ENCODE peak calls at places on chromosome 7, in seven cellular contexts. One of them, this sample, is unnamed.
A peak's percentile ranks its signal among the peaks of the same experiment; 100 is the strongest.

GRCh38 chr7:78254397-78255055 is 456.0 kb downstream of the PHTF2 start:
- DNase-seq in body of pancreas: no peak
- DNase-seq in HCT116: no peak
- DNase-seq in epithelial cell of proximal tubule: no peak
- DNase-seq in A549: no peak
- DNase-seq in astrocyte of the spinal cord: no peak
- DNase-seq in IMR-90: no peak
- DNase-seq in this sample: no peak

GRCh38 chr7:21616796-21617436 is 74.1 kb downstream of the DNAH11 start:
- DNase-seq in body of pancreas: no peak
- DNase-seq in HCT116: peak; percentile 56
- DNase-seq in epithelial cell of proximal tubule: peak; percentile 37
- DNase-seq in A549: peak; percentile 40
- DNase-seq in astrocyte of the spinal cord: peak; percentile 71
- DNase-seq in IMR-90: peak; percentile 37
- DNase-seq in this sample: peak; percentile 24

GRCh38 chr7:123966936-123967335 is 41.9 kb downstream of the SPAM1 start:
- DNase-seq in body of pancreas: peak; percentile 13
- DNase-seq in HCT116: no peak
- DNase-seq in epithelial cell of proximal tubule: no peak
- DNase-seq in A549: no peak
- DNase-seq in astrocyte of the spinal cord: no peak
- DNase-seq in IMR-90: no peak
- DNase-seq in this sample: no peak

GRCh38 chr7:45451636-45452035 is 122.5 kb upstream of the ADCY1 start:
- DNase-seq in body of pancreas: no peak
- DNase-seq in HCT116: no peak
- DNase-seq in epithelial cell of proximal tubule: no peak
- DNase-seq in A549: no peak
- DNase-seq in astrocyte of the spinal cord: peak; percentile 38
- DNase-seq in IMR-90: no peak
- DNase-seq in this sample: peak; percentile 29

GRCh38 chr7:134515569-134516468 is 11.5 kb upstream of the AKR1B10 start:
- DNase-seq in body of pancreas: no peak
- DNase-seq in HCT116: peak; percentile 68
- DNase-seq in epithelial cell of proximal tubule: peak; percentile 68
- DNase-seq in A549: peak; percentile 81
- DNase-seq in astrocyte of the spinal cord: peak; percentile 90
- DNase-seq in IMR-90: peak; percentile 93
- DNase-seq in this sample: peak; percentile 95

GRCh38 chr7:143250822-143251221 is 12.4 kb upstream of the GSTK1 start:
- DNase-seq in body of pancreas: no peak
- DNase-seq in HCT116: no peak
- DNase-seq in epithelial cell of proximal tubule: no peak
- DNase-seq in A549: no peak
- DNase-seq in astrocyte of the spinal cord: no peak
- DNase-seq in IMR-90: no peak
- DNase-seq in this sample: no peak

GRCh38 chr7:2894118-2894940 is 50.2 kb upstream of the GNA12 start:
- DNase-seq in body of pancreas: no peak
- DNase-seq in HCT116: no peak
- DNase-seq in epithelial cell of proximal tubule: no peak
- DNase-seq in A549: no peak
- DNase-seq in astrocyte of the spinal cord: no peak
- DNase-seq in IMR-90: no peak
- DNase-seq in this sample: no peak

GRCh38 chr7:104156842-104157277 is 51.0 kb downstream of the ORC5 start:
- DNase-seq in body of pancreas: no peak
- DNase-seq in HCT116: peak; percentile 23
- DNase-seq in epithelial cell of proximal tubule: no peak
- DNase-seq in A549: peak; percentile 5
- DNase-seq in astrocyte of the spinal cord: peak; percentile 55
- DNase-seq in IMR-90: peak; percentile 57
- DNase-seq in this sample: no peak

GRCh38 chr7:155804431-155804831 is 7.8 kb downstream of the SHH start:
- DNase-seq in body of pancreas: no peak
- DNase-seq in HCT116: no peak
- DNase-seq in epithelial cell of proximal tubule: no peak
- DNase-seq in A549: no peak
- DNase-seq in astrocyte of the spinal cord: no peak
- DNase-seq in IMR-90: no peak
- DNase-seq in this sample: no peak

GRCh38 chr7:47988496-47989386 is 9.3 kb upstream of the HUS1 start:
- DNase-seq in body of pancreas: no peak
- DNase-seq in HCT116: no peak
- DNase-seq in epithelial cell of proximal tubule: no peak
- DNase-seq in A549: peak; percentile 40
- DNase-seq in astrocyte of the spinal cord: peak; percentile 16
- DNase-seq in IMR-90: peak; percentile 5
- DNase-seq in this sample: peak; percentile 46

GRCh38 chr7:95509199-95509598 is 23.5 kb downstream of the ASB4 start:
- DNase-seq in body of pancreas: peak; percentile 42
- DNase-seq in HCT116: no peak
- DNase-seq in epithelial cell of proximal tubule: no peak
- DNase-seq in A549: no peak
- DNase-seq in astrocyte of the spinal cord: peak; percentile 84
- DNase-seq in IMR-90: peak; percentile 18
- DNase-seq in this sample: no peak

GRCh38 chr7:13359656-13360055 is 629.8 kb downstream of the ETV1 start:
- DNase-seq in body of pancreas: no peak
- DNase-seq in HCT116: no peak
- DNase-seq in epithelial cell of proximal tubule: no peak
- DNase-seq in A549: no peak
- DNase-seq in astrocyte of the spinal cord: no peak
- DNase-seq in IMR-90: no peak
- DNase-seq in this sample: no peak

GRCh38 chr7:155809947-155810606 is 2.2 kb downstream of the SHH start:
- DNase-seq in body of pancreas: no peak
- DNase-seq in HCT116: no peak
- DNase-seq in epithelial cell of proximal tubule: no peak
- DNase-seq in A549: no peak
- DNase-seq in astrocyte of the spinal cord: no peak
- DNase-seq in IMR-90: no peak
- DNase-seq in this sample: peak; percentile 11

GRCh38 chr7:113915991-113916390 is 2.8 kb downstream of the PPP1R3A start:
- DNase-seq in body of pancreas: no peak
- DNase-seq in HCT116: no peak
- DNase-seq in epithelial cell of proximal tubule: no peak
- DNase-seq in A549: no peak
- DNase-seq in astrocyte of the spinal cord: no peak
- DNase-seq in IMR-90: no peak
- DNase-seq in this sample: no peak

GRCh38 chr7:113922049-113922448 is 3.2 kb upstream of the PPP1R3A start:
- DNase-seq in body of pancreas: no peak
- DNase-seq in HCT116: no peak
- DNase-seq in epithelial cell of proximal tubule: no peak
- DNase-seq in A549: no peak
- DNase-seq in astrocyte of the spinal cord: no peak
- DNase-seq in IMR-90: no peak
- DNase-seq in this sample: no peak

GRCh38 chr7:113917840-113918239 is 969 bp downstream of the PPP1R3A start:
- DNase-seq in body of pancreas: no peak
- DNase-seq in HCT116: no peak
- DNase-seq in epithelial cell of proximal tubule: no peak
- DNase-seq in A549: no peak
- DNase-seq in astrocyte of the spinal cord: no peak
- DNase-seq in IMR-90: no peak
- DNase-seq in this sample: no peak

GRCh38 chr7:113921363-113921762 is 2.6 kb upstream of the PPP1R3A start:
- DNase-seq in body of pancreas: no peak
- DNase-seq in HCT116: no peak
- DNase-seq in epithelial cell of proximal tubule: no peak
- DNase-seq in A549: no peak
- DNase-seq in astrocyte of the spinal cord: no peak
- DNase-seq in IMR-90: no peak
- DNase-seq in this sample: no peak

GRCh38 chr7:113918946-113919345 is at the start of gene PPP1R3A:
- DNase-seq in body of pancreas: no peak
- DNase-seq in HCT116: no peak
- DNase-seq in epithelial cell of proximal tubule: no peak
- DNase-seq in A549: no peak
- DNase-seq in astrocyte of the spinal cord: no peak
- DNase-seq in IMR-90: peak; percentile 11
- DNase-seq in this sample: no peak
- H3K4me3 ChIP-seq in body of pancreas: no peak within 1 kb of the TSS
- H3K4me3 ChIP-seq in HCT116: no peak within 1 kb of the TSS
- H3K4me3 ChIP-seq in epithelial cell of proximal tubule: no peak within 1 kb of the TSS
- H3K4me3 ChIP-seq in A549: no peak within 1 kb of the TSS
- H3K4me3 ChIP-seq in astrocyte of the spinal cord: no peak within 1 kb of the TSS
- H3K4me3 ChIP-seq in IMR-90: no peak within 1 kb of the TSS
- H3K4me3 ChIP-seq in this sample: no peak within 1 kb of the TSS

DNA sequence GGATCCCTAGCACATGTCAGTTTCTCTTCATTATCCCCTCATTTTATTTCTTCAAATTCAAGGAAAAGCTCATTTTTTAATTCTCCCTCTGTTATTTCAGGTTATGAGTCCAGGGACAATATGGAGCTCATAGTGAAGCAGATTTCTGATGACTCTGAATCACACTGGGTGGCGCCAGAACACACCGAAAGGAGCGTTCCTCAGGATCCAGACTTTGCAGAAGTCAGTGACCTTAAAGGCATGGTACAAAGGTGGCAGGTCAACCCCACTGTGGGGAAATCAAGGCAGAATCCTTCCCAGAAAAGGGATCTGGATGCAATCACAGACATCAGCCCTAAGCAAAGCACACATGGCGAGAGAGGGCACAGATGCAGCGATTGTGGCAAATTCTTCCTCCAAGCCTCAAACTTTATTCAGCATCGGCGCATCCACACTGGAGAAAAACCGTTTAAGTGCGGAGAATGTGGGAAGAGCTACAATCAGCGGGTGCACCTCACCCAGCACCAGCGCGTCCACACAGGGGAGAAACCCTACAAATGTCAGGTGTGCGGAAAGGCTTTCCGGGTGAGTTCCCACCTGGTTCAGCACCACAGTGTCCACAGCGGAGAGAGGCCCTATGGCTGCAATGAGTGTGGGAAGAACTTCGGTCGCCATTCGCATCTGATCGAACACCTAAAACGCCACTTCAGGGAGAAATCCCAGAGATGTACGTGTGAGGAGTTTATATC is 21.4 kb downstream of the ZKSCAN5 start:
- DNase-seq in body of pancreas: no peak
- DNase-seq in HCT116: peak; percentile 13
- DNase-seq in epithelial cell of proximal tubule: no peak
- DNase-seq in A549: no peak
- DNase-seq in astrocyte of the spinal cord: no peak
- DNase-seq in IMR-90: no peak
- DNase-seq in this sample: no peak
- TF ChIP-seq CTCF in body of pancreas: no peak
- TF ChIP-seq CTCF in HCT116: peak; percentile 36
- TF ChIP-seq CTCF in epithelial cell of proximal tubule: peak; percentile 40
- TF ChIP-seq CTCF in A549: no peak
- TF ChIP-seq CTCF in astrocyte of the spinal cord: peak; percentile 22
- TF ChIP-seq CTCF in IMR-90: peak; percentile 25
- TF ChIP-seq CTCF in this sample: peak; percentile 20

DNA sequence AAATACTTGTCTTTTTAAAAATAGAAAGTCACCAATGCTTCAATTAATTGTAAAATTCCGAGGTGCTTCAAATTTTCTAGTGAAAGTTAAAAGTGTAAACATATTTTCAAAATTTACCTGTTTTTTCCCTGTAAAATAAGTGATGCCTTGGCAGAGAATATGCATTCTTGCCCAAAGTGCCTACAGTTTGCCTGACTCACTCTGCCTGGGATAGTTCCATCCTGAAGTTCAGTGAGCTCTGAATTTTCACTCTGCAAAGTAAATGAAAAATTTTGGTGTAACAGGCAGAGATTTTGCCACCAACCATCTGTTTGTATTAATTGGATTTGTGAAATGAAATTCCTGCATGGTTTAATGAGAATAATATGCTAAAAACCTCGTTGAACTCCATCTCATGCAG is 117.5 kb upstream of the GNAI1 start:
- DNase-seq in body of pancreas: no peak
- DNase-seq in HCT116: no peak
- DNase-seq in epithelial cell of proximal tubule: no peak
- DNase-seq in A549: no peak
- DNase-seq in astrocyte of the spinal cord: no peak
- DNase-seq in IMR-90: peak; percentile 8
- DNase-seq in this sample: peak; percentile 35
- H3K4me3 ChIP-seq in body of pancreas: no peak overlapping the region
- H3K4me3 ChIP-seq in HCT116: no peak overlapping the region
- H3K4me3 ChIP-seq in epithelial cell of proximal tubule: no peak overlapping the region
- H3K4me3 ChIP-seq in A549: no peak overlapping the region
- H3K4me3 ChIP-seq in astrocyte of the spinal cord: no peak overlapping the region
- H3K4me3 ChIP-seq in IMR-90: no peak overlapping the region
- H3K4me3 ChIP-seq in this sample: no peak overlapping the region

GRCh38 chr7:11373546-11374142 is 400.0 kb downstream of the PHF14 start:
- DNase-seq in body of pancreas: no peak
- DNase-seq in HCT116: peak; percentile 23
- DNase-seq in epithelial cell of proximal tubule: no peak
- DNase-seq in A549: peak; percentile 2
- DNase-seq in astrocyte of the spinal cord: peak; percentile 28
- DNase-seq in IMR-90: no peak
- DNase-seq in this sample: peak; percentile 1
- TF ChIP-seq CTCF in body of pancreas: peak; percentile 42
- TF ChIP-seq CTCF in HCT116: peak; percentile 60
- TF ChIP-seq CTCF in epithelial cell of proximal tubule: peak; percentile 64
- TF ChIP-seq CTCF in A549: peak; percentile 71
- TF ChIP-seq CTCF in astrocyte of the spinal cord: peak; percentile 62
- TF ChIP-seq CTCF in IMR-90: peak; percentile 6
- TF ChIP-seq CTCF in this sample: peak; percentile 36

DNA sequence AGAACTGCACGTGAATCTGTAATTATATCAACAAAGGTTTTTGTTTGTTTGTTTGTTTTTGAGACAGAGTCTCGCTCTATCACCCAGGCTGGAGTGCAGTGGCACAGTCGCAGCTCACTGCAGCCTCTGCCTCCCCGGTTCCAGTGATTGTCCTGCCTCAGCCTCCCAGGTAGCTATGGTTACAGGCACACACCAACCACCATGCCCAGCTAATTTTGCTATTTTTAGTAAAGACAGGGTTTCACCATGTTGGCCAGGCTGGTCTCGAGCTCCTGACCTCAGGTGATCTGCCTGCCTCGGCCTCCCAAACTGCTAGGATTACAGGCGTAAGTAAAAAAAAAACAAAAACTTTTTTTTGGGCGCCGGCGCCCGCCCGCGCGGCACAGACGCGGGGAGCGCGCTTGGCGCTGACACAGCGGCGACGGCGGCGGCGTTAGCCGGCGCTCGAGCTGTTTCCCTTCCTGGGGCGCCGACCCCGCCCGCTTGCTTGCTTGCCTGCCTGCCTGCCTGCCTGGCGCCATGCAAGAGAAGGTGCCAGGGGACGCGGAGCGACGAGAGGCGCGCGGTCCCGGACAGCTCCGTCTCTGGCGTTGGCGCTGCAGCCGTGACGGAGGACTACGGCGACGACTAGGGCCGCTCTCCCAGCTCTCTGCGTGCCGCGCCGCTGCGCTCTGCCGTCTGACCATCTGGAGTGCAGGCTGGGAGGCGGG is 171.4 kb upstream of the NUPR2 start:
- DNase-seq in body of pancreas: peak; percentile 28
- DNase-seq in HCT116: no peak
- DNase-seq in epithelial cell of proximal tubule: no peak
- DNase-seq in A549: no peak
- DNase-seq in astrocyte of the spinal cord: no peak
- DNase-seq in IMR-90: no peak
- DNase-seq in this sample: no peak
- H3K4me3 ChIP-seq in body of pancreas: no peak overlapping the region
- H3K4me3 ChIP-seq in HCT116: no peak overlapping the region
- H3K4me3 ChIP-seq in epithelial cell of proximal tubule: peak overlapping the region; percentile 11
- H3K4me3 ChIP-seq in A549: no peak overlapping the region
- H3K4me3 ChIP-seq in astrocyte of the spinal cord: no peak overlapping the region
- H3K4me3 ChIP-seq in IMR-90: no peak overlapping the region
- H3K4me3 ChIP-seq in this sample: no peak overlapping the region